ENCODE peak calls at places on chromosomes 7 and 10, in seven cellular contexts. J, Q, P, V, X, L and N are unnamed samples.
A peak's percentile ranks its signal among the peaks of the same experiment; 100 is the strongest.

GRCh38 chr7:110943686-110944350 is 147.1 kb upstream of the LRRN3 start:
- DNase-seq in L (peak; percentile 29), V (peak; percentile 47), X (peak; percentile 40), J (no peak), Q (peak; percentile 8), P (no peak), N (peak; percentile 65)

GRCh38 chr10:30437039-30437781 is 3.2 kb downstream of the MAP3K8 start:
- DNase-seq in J (no peak), V (no peak), L (no peak), P (no peak), Q (peak; percentile 86), X (peak; percentile 79), N (no peak)

GRCh38 chr7:151046603-151047573 is 1.4 kb upstream of the ASIC3 start:
- DNase-seq in L (no peak), X (peak; percentile 67), Q (peak; percentile 57), J (no peak), P (no peak), V (no peak), N (no peak)

GRCh38 chr7:85483205-85483604 is 296.3 kb upstream of the SEMA3D start:
- DNase-seq in L (peak; percentile 66), V (peak; percentile 65), P (no peak), X (peak; percentile 65), J (no peak), Q (peak; percentile 87), N (peak; percentile 70)

GRCh38 chr7:88254721-88255120 is 34.9 kb upstream of the SRI start:
- DNase-seq in J (no peak), Q (peak; percentile 24), L (no peak), V (no peak), P (no peak), X (peak; percentile 7), N (peak; percentile 19)

GRCh38 chr10:6201511-6201975 is 1.2 kb upstream of the PFKFB3 start:
- DNase-seq in Q (peak; percentile 39), X (peak; percentile 82), J (peak; percentile 68), L (no peak), V (no peak), P (peak; percentile 62), N (no peak)

GRCh38 chr7:38428040-38428439 is 154.6 kb upstream of the TARP start:
- DNase-seq in Q (peak; percentile 6), P (peak; percentile 17), L (no peak), V (no peak), J (no peak), X (peak; percentile 20), N (no peak)

GRCh38 chr7:1407883-1408282 is 51.4 kb downstream of the MICALL2 start:
- DNase-seq in P (no peak), Q (no peak), X (no peak), V (no peak), L (no peak), J (no peak), N (no peak)

GRCh38 chr7:36309716-36310115 is 79.9 kb upstream of the ANLN start:
- DNase-seq in P (no peak), Q (no peak), L (no peak), J (no peak), V (no peak), X (no peak), N (no peak)

GRCh38 chr10:79351332-79351731 is 4.1 kb downstream of the PPIF start:
- DNase-seq in Q (no peak), J (no peak), L (no peak), X (no peak), P (no peak), V (no peak), N (no peak)

GRCh38 chr7:30741289-30741688 is 10.6 kb upstream of the INMT start:
- DNase-seq in P (no peak), X (no peak), J (no peak), L (no peak), V (no peak), Q (no peak), N (no peak)

GRCh38 chr7:289209-289755 is 688 bp upstream of the FOXL3 start:
- DNase-seq in X (no peak), Q (no peak), L (no peak), P (no peak), J (no peak), V (no peak), N (no peak)

GRCh38 chr7:105638942-105639495 is 57.7 kb upstream of the EFCAB10 start:
- DNase-seq in P (no peak), L (no peak), V (no peak), J (no peak), Q (no peak), X (no peak), N (no peak)

GRCh38 chr7:22173884-22174573 is 182.9 kb downstream of the RAPGEF5 start:
- DNase-seq in V (no peak), L (no peak), J (no peak), Q (no peak), X (no peak), P (no peak), N (no peak)

GRCh38 chr7:114988755-114989154 is 66.9 kb downstream of the MDFIC start:
- DNase-seq in J (no peak), Q (peak; percentile 80), X (peak; percentile 71), V (peak; percentile 48), L (no peak), P (peak; percentile 54), N (no peak)

GRCh38 chr10:124050021-124051015 is 43.1 kb downstream of the CHST15 start:
- DNase-seq in V (no peak), J (no peak), L (no peak), P (no peak), X (no peak), Q (no peak), N (no peak)

GRCh38 chr7:16741676-16742075 is 11.9 kb upstream of the TSPAN13 start:
- DNase-seq in J (no peak), L (no peak), V (no peak), X (peak; percentile 20), Q (peak; percentile 39), P (no peak), N (no peak)

GRCh38 chr10:3807221-3807927 is 22.4 kb upstream of the KLF6 start:
- DNase-seq in V (no peak), Q (no peak), J (no peak), P (no peak), L (no peak), X (no peak), N (no peak)

GRCh38 chr7:773622-773915 is 46.5 kb upstream of the PRKAR1B start:
- DNase-seq in P (no peak), J (no peak), V (no peak), X (no peak), L (no peak), Q (no peak), N (no peak)

GRCh38 chr10:74596713-74597112 is 229.7 kb upstream of the KAT6B start:
- DNase-seq in L (no peak), J (no peak), X (no peak), P (no peak), Q (no peak), V (no peak), N (no peak)

GRCh38 chr10:110274629-110275028 is 30.1 kb downstream of the SMNDC1 start:
- DNase-seq in X (no peak), P (no peak), L (no peak), Q (no peak), J (no peak), V (no peak), N (no peak)
- H3K4me3 ChIP-seq in X (no peak overlapping the region), P (no peak overlapping the region), L (no peak overlapping the region), Q (no peak overlapping the region), J (no peak overlapping the region), V (no peak overlapping the region), N (no peak overlapping the region)

DNA sequence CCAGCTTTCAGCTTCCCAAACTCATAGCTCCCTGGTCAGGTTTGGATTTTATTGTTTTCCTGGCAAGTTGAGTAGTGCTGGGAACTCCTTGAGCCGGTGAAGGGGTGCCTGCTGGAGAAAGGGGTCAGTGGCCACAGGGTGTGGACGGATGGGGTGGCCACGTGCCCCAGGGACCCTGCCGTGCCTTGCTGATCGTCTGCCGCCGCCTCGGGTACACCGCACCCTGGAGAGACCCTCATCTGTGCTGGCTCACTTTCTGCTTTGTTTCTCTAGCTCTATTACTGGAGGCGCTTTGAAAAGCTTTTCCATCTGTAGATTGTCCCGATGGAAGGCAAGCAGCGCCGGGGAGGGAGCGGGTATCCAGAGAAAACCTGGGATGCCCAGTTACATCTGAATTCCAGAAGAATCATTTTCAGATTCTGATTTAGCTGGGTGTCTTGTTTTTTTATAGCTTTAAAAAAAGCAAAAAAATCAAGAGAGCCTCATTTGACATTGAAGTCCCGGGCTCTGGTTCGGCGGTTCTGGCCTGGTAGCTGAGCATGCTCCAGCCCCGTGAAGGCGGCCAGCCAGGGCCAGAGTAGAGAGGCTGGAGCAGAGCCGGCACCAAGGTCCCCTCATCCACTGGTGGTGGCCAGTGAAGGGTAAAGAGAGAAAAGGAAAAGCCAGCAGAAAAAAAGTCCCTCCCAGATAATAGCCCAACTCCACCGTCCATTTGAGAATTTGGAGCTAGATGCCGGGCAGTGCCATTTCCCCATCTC is 510.9 kb upstream of the FOXK1 start:
- DNase-seq in X (no peak), J (no peak), P (no peak), L (no peak), V (no peak), Q (no peak), N (no peak)
- H3K4me3 ChIP-seq in X (no peak overlapping the region), J (no peak overlapping the region), P (no peak overlapping the region), L (no peak overlapping the region), V (no peak overlapping the region), Q (no peak overlapping the region), N (no peak overlapping the region)

GRCh38 chr7:128937271-128937646 is 468 bp upstream of the IRF5 start:
- DNase-seq in X (no peak), V (no peak), L (no peak), Q (no peak), J (no peak), P (no peak), N (no peak)
- H3K4me3 ChIP-seq in X (no peak overlapping the region), V (no peak overlapping the region), L (no peak overlapping the region), Q (no peak overlapping the region), J (peak overlapping the region; percentile 86), P (peak overlapping the region; percentile 41), N (peak overlapping the region; percentile 26)

GRCh38 chr7:156833311-156833710 is 59.7 kb downstream of the LMBR1 start:
- DNase-seq in L (no peak), J (no peak), X (no peak), Q (no peak), P (no peak), V (no peak), N (no peak)
- H3K4me3 ChIP-seq in L (no peak overlapping the region), J (no peak overlapping the region), X (no peak overlapping the region), Q (no peak overlapping the region), P (no peak overlapping the region), V (no peak overlapping the region), N (no peak overlapping the region)

GRCh38 chr10:58665361-58665760 is 152.7 kb downstream of the BICC1 start:
- DNase-seq in Q (peak; percentile 38), L (no peak), P (no peak), V (no peak), J (no peak), X (no peak), N (no peak)
- H3K4me3 ChIP-seq in Q (no peak overlapping the region), L (no peak overlapping the region), P (no peak overlapping the region), V (no peak overlapping the region), J (no peak overlapping the region), X (peak overlapping the region; percentile 64), N (no peak overlapping the region)